ENCODE peak calls at places on chromosome 20, in eight cellular contexts. E is adipocyte; C is GM12865; Z is CD4-positive, alpha-beta memory T cell; D is aorta; S is fibroblast of pulmonary artery; Q is coronary artery; K is PC-9. Y is an unnamed sample.
A peak's percentile ranks its signal among the peaks of the same experiment; 100 is the strongest.

GRCh38 chr20:48148020-48148419 is 362.7 kb upstream of the SULF2 start:
- DNase-seq in E (no peak), C (no peak), Z (no peak), D (peak; percentile 10), S (no peak), Q (no peak), K (no peak), Y (no peak)

GRCh38 chr20:53984354-53984753 is 86.0 kb downstream of the BCAS1 start:
- DNase-seq in E (no peak), C (no peak), Z (no peak), D (no peak), S (no peak), Q (no peak), K (no peak), Y (no peak)

GRCh38 chr20:5569021-5569420 is 181.2 kb upstream of the SHLD1 start:
- DNase-seq in E (peak; percentile 66), C (peak; percentile 60), Z (peak; percentile 65), D (no peak), S (peak; percentile 74), Q (no peak), K (peak; percentile 31), Y (peak; percentile 48)

GRCh38 chr20:10758446-10758845 is 84.6 kb upstream of the JAG1 start:
- DNase-seq in E (no peak), C (no peak), Z (no peak), D (no peak), S (peak; percentile 28), Q (no peak), K (no peak), Y (no peak)

GRCh38 chr20:36812601-36813000 is 39.0 kb upstream of the DSN1 start:
- DNase-seq in E (no peak), C (no peak), Z (no peak), D (no peak), S (no peak), Q (no peak), K (no peak), Y (no peak)

GRCh38 chr20:10986586-10986985 is 312.8 kb upstream of the JAG1 start:
- DNase-seq in E (peak; percentile 24), C (no peak), Z (no peak), D (no peak), S (no peak), Q (no peak), K (no peak), Y (no peak)

GRCh38 chr20:59412896-59413295 is 112.5 kb downstream of the EDN3 start:
- DNase-seq in E (no peak), C (no peak), Z (no peak), D (no peak), S (no peak), Q (no peak), K (no peak), Y (no peak)

GRCh38 chr20:11891081-11891826 is 26.4 kb upstream of the BTBD3 start:
- DNase-seq in E (peak; percentile 80), C (no peak), Z (no peak), D (peak; percentile 86), S (peak; percentile 31), Q (peak; percentile 77), K (peak; percentile 66), Y (no peak)

DNA sequence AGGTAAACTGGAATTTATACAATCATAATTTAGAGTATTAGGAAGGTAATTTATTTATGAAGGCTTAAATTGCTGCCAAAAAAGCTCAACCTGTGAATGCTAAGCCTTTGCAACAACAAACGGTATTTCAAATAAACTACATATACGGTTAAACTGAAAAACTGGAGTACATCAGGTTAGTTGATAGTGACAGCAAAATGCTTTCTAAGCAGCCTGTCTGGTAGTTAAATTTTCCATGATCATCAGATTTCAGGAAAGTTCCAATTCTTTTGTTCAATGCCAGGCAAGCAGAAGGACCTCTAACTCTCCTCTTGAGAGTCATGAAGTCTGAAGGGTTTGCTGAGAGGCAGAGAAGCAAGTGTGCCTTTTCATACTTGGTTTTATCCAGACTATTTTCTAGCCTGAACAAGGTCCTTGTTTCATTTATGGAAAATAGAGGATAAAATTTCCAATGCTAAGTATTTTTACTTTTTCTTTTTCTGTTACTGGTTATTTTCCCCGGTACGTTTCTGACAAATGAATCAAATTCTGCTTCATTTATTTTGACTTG is 4.5 kb downstream of the FLRT3 start:
- DNase-seq in E (peak; percentile 23), C (no peak), Z (no peak), D (no peak), S (no peak), Q (no peak), K (no peak), Y (no peak)
- H3K4me3 ChIP-seq in E (no peak overlapping the region), C (no peak overlapping the region), Z (no peak overlapping the region), D (no peak overlapping the region), S (no peak overlapping the region), Q (no peak overlapping the region), K (no peak overlapping the region), Y (no peak overlapping the region)

DNA sequence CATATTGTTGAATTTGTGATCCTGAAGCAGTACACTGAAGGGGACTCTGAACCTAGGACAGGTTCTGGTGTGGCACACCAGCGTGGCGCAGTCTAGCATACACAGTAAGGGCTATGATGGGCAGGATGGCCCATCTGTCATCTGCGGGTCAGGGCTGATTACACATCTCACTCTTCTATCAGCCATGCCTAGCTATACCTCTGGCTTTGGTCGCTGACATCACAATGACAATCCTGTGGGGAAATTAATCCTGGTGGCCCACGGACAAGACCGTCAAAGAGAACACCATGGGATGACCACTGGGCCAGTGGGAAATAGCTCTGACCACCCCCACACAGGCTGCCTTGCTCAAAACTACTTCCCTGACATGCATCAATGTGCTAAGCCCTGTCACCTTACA is 2.8 kb downstream of the SNHG17 start:
- DNase-seq in E (no peak), C (no peak), Z (no peak), D (no peak), S (no peak), Q (no peak), K (no peak), Y (no peak)
- H3K4me3 ChIP-seq in E (no peak overlapping the region), C (no peak overlapping the region), Z (no peak overlapping the region), D (no peak overlapping the region), S (no peak overlapping the region), Q (peak overlapping the region; percentile 9), K (no peak overlapping the region), Y (no peak overlapping the region)

GRCh38 chr20:63537525-63538203 is 488 bp upstream of the PTK6 start:
- DNase-seq in E (peak; percentile 96), C (peak; percentile 99), Z (peak; percentile 94), D (peak; percentile 94), S (peak; percentile 91), Q (no peak), K (peak; percentile 100), Y (peak; percentile 91)
- H3K4me3 ChIP-seq in E (no peak overlapping the region), C (peak overlapping the region; percentile 59), Z (peak overlapping the region; percentile 56), D (no peak overlapping the region), S (peak overlapping the region; percentile 33), Q (peak overlapping the region; percentile 60), K (peak overlapping the region; percentile 66), Y (peak overlapping the region; percentile 51)

DNA sequence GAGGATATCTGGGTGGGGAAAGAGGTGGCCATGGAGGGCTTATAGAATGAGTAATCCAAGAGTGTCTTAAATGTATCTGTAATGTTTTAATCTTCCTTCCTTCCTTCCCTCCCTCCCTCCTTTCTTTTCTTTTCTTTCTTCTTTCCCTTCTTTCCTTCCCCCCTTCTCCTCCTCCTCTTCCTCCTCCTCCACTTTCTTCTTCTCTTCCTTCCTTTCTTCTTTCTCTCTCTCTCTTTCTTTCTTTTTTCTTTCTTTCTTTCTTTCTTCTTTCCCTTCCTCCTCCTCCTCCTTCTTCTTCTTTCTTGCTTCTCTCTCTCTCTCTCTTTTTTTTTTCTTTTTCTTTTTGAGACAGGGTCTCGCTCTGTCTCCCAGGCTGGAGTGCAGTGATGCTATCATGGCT is 7.1 kb downstream of the HCK start:
- DNase-seq in E (no peak), C (no peak), Z (no peak), D (no peak), S (no peak), Q (no peak), K (no peak), Y (no peak)
- H3K4me3 ChIP-seq in E (no peak overlapping the region), C (no peak overlapping the region), Z (no peak overlapping the region), D (no peak overlapping the region), S (no peak overlapping the region), Q (no peak overlapping the region), K (no peak overlapping the region), Y (no peak overlapping the region)

GRCh38 chr20:41366546-41367392 is at the start of gene EMILIN3:
- DNase-seq in E (peak; percentile 46), C (no peak), Z (no peak), D (no peak), S (no peak), Q (no peak), K (no peak), Y (no peak)
- H3K4me3 ChIP-seq in E (no peak within 1 kb of the TSS), C (no peak within 1 kb of the TSS), Z (no peak within 1 kb of the TSS), D (peak within 1 kb of the TSS; percentile 33), S (no peak within 1 kb of the TSS), Q (peak within 1 kb of the TSS; percentile 66), K (no peak within 1 kb of the TSS), Y (no peak within 1 kb of the TSS)

GRCh38 chr20:23085415-23086055 is 589 bp downstream of the CD93 start:
- DNase-seq in E (no peak), C (no peak), Z (no peak), D (no peak), S (no peak), Q (no peak), K (no peak), Y (no peak)
- H3K4me3 ChIP-seq in E (no peak overlapping the region), C (no peak overlapping the region), Z (no peak overlapping the region), D (no peak overlapping the region), S (no peak overlapping the region), Q (peak overlapping the region; percentile 71), K (no peak overlapping the region), Y (no peak overlapping the region)

GRCh38 chr20:49811825-49812462 is 684 bp upstream of the SLC9A8 start:
- DNase-seq in E (peak; percentile 41), C (no peak), Z (no peak), D (no peak), S (peak; percentile 75), Q (no peak), K (no peak), Y (no peak)
- H3K4me3 ChIP-seq in E (peak overlapping the region; percentile 92), C (peak overlapping the region; percentile 79), Z (peak overlapping the region; percentile 62), D (peak overlapping the region; percentile 80), S (peak overlapping the region; percentile 83), Q (peak overlapping the region; percentile 74), K (peak overlapping the region; percentile 87), Y (peak overlapping the region; percentile 74)

GRCh38 chr20:50399003-50399916 is 110.9 kb upstream of the PTPN1 start:
- DNase-seq in E (peak; percentile 43), C (no peak), Z (no peak), D (peak; percentile 95), S (no peak), Q (peak; percentile 96), K (no peak), Y (no peak)
- H3K4me3 ChIP-seq in E (no peak overlapping the region), C (no peak overlapping the region), Z (no peak overlapping the region), D (no peak overlapping the region), S (no peak overlapping the region), Q (peak overlapping the region; percentile 18), K (no peak overlapping the region), Y (no peak overlapping the region)

GRCh38 chr20:64077094-64077493 is 2.2 kb downstream of the RGS19 start:
- DNase-seq in E (no peak), C (peak; percentile 76), Z (no peak), D (no peak), S (no peak), Q (no peak), K (no peak), Y (no peak)
- H3K4me3 ChIP-seq in E (no peak overlapping the region), C (peak overlapping the region; percentile 60), Z (peak overlapping the region; percentile 73), D (no peak overlapping the region), S (no peak overlapping the region), Q (peak overlapping the region; percentile 80), K (no peak overlapping the region), Y (no peak overlapping the region)

Y was measured in LNCaP clone FGC.